ENCODE peak calls at places on chromosomes 3 and 15, in eight cellular contexts. One of them, this sample, is unnamed.
A peak's percentile ranks its signal among the peaks of the same experiment; 100 is the strongest.

GRCh38 chr3:64792458-64792857 is 104.7 kb upstream of the ADAMTS9 start:
- ATAC-seq in HCT116: no peak
- ATAC-seq in GM12878: no peak
- ATAC-seq in HepG2: no peak
- ATAC-seq in Panc1: no peak
- ATAC-seq in K562: no peak
- ATAC-seq in upper lobe of left lung: no peak
- ATAC-seq in GM23338: no peak
- ATAC-seq in this sample: no peak

GRCh38 chr3:111260878-111261277 is 189.3 kb downstream of the NECTIN3 start:
- ATAC-seq in HCT116: no peak
- ATAC-seq in GM12878: no peak
- ATAC-seq in HepG2: no peak
- ATAC-seq in Panc1: no peak
- ATAC-seq in K562: no peak
- ATAC-seq in upper lobe of left lung: no peak
- ATAC-seq in GM23338: no peak
- ATAC-seq in this sample: no peak

GRCh38 chr3:22996926-22997600 is 206.1 kb upstream of the UBE2E2 start:
- ATAC-seq in HCT116: no peak
- ATAC-seq in GM12878: no peak
- ATAC-seq in HepG2: no peak
- ATAC-seq in Panc1: no peak
- ATAC-seq in K562: no peak
- ATAC-seq in upper lobe of left lung: no peak
- ATAC-seq in GM23338: no peak
- ATAC-seq in this sample: no peak

GRCh38 chr3:11583638-11584046 is 60.1 kb downstream of the VGLL4 start:
- ATAC-seq in HCT116: no peak
- ATAC-seq in GM12878: no peak
- ATAC-seq in HepG2: no peak
- ATAC-seq in Panc1: no peak
- ATAC-seq in K562: no peak
- ATAC-seq in upper lobe of left lung: no peak
- ATAC-seq in GM23338: no peak
- ATAC-seq in this sample: no peak

GRCh38 chr15:76169013-76169412 is 109.2 kb downstream of the TMEM266 start:
- ATAC-seq in HCT116: peak; percentile 97
- ATAC-seq in GM12878: peak; percentile 87
- ATAC-seq in HepG2: peak; percentile 61
- ATAC-seq in Panc1: peak; percentile 74
- ATAC-seq in K562: peak; percentile 96
- ATAC-seq in upper lobe of left lung: no peak
- ATAC-seq in GM23338: peak; percentile 94
- ATAC-seq in this sample: no peak

GRCh38 chr15:90201944-90202375 is 830 bp downstream of the SEMA4B start:
- ATAC-seq in HCT116: peak; percentile 33
- ATAC-seq in GM12878: peak; percentile 11
- ATAC-seq in HepG2: peak; percentile 56
- ATAC-seq in Panc1: peak; percentile 20
- ATAC-seq in K562: no peak
- ATAC-seq in upper lobe of left lung: no peak
- ATAC-seq in GM23338: peak; percentile 38
- ATAC-seq in this sample: no peak

GRCh38 chr3:176078916-176079315 is 1118.4 kb downstream of the TBL1XR1 start:
- ATAC-seq in HCT116: no peak
- ATAC-seq in GM12878: no peak
- ATAC-seq in HepG2: no peak
- ATAC-seq in Panc1: no peak
- ATAC-seq in K562: no peak
- ATAC-seq in upper lobe of left lung: no peak
- ATAC-seq in GM23338: no peak
- ATAC-seq in this sample: no peak

GRCh38 chr3:187150599-187150998 is 11.3 kb upstream of the RPL39L start:
- ATAC-seq in HCT116: peak; percentile 63
- ATAC-seq in GM12878: peak; percentile 82
- ATAC-seq in HepG2: peak; percentile 71
- ATAC-seq in Panc1: no peak
- ATAC-seq in K562: peak; percentile 78
- ATAC-seq in upper lobe of left lung: no peak
- ATAC-seq in GM23338: peak; percentile 44
- ATAC-seq in this sample: no peak

GRCh38 chr3:15291589-15292541 is 40.5 kb downstream of the SH3BP5 start:
- ATAC-seq in HCT116: no peak
- ATAC-seq in GM12878: peak; percentile 95
- ATAC-seq in HepG2: no peak
- ATAC-seq in Panc1: no peak
- ATAC-seq in K562: peak; percentile 44
- ATAC-seq in upper lobe of left lung: peak; percentile 41
- ATAC-seq in GM23338: no peak
- ATAC-seq in this sample: no peak
- TF ChIP-seq POLR2AphosphoS5 in HCT116: no peak
- TF ChIP-seq POLR2AphosphoS5 in GM12878: no peak
- TF ChIP-seq POLR2AphosphoS5 in HepG2: no peak
- TF ChIP-seq POLR2AphosphoS5 in Panc1: no peak
- TF ChIP-seq POLR2AphosphoS5 in K562: no peak
- TF ChIP-seq POLR2AphosphoS5 in upper lobe of left lung: peak; percentile 90
- TF ChIP-seq POLR2AphosphoS5 in GM23338: no peak
- TF ChIP-seq POLR2AphosphoS5 in this sample: no peak

GRCh38 chr3:86937306-86937791 is 53.6 kb downstream of the VGLL3 start:
- ATAC-seq in HCT116: no peak
- ATAC-seq in GM12878: no peak
- ATAC-seq in HepG2: no peak
- ATAC-seq in Panc1: no peak
- ATAC-seq in K562: no peak
- ATAC-seq in upper lobe of left lung: peak; percentile 59
- ATAC-seq in GM23338: no peak
- ATAC-seq in this sample: peak; percentile 86
- H3K27ac ChIP-seq in HCT116: no peak overlapping the region
- H3K27ac ChIP-seq in GM12878: no peak overlapping the region
- H3K27ac ChIP-seq in HepG2: no peak overlapping the region
- H3K27ac ChIP-seq in Panc1: no peak overlapping the region
- H3K27ac ChIP-seq in K562: no peak overlapping the region
- H3K27ac ChIP-seq in upper lobe of left lung: no peak overlapping the region
- H3K27ac ChIP-seq in GM23338: no peak overlapping the region
- H3K27ac ChIP-seq in this sample: no peak overlapping the region

GRCh38 chr15:67840747-67841634 is 1.1 kb upstream of the RNU6-1 start:
- ATAC-seq in HCT116: no peak
- ATAC-seq in GM12878: peak; percentile 51
- ATAC-seq in HepG2: peak; percentile 40
- ATAC-seq in Panc1: no peak
- ATAC-seq in K562: peak; percentile 35
- ATAC-seq in upper lobe of left lung: no peak
- ATAC-seq in GM23338: peak; percentile 1
- ATAC-seq in this sample: peak; percentile 10

GRCh38 chr15:67839358-67839928 is 402 bp downstream of the RNU6-1 start:
- ATAC-seq in HCT116: peak; percentile 59
- ATAC-seq in GM12878: peak; percentile 30
- ATAC-seq in HepG2: no peak
- ATAC-seq in Panc1: peak; percentile 44
- ATAC-seq in K562: peak; percentile 60
- ATAC-seq in upper lobe of left lung: no peak
- ATAC-seq in GM23338: peak; percentile 7
- ATAC-seq in this sample: no peak

GRCh38 chr15:67838789-67839332 is 984 bp downstream of the RNU6-1 start:
- ATAC-seq in HCT116: no peak
- ATAC-seq in GM12878: no peak
- ATAC-seq in HepG2: peak; percentile 63
- ATAC-seq in Panc1: peak; percentile 50
- ATAC-seq in K562: no peak
- ATAC-seq in upper lobe of left lung: peak; percentile 74
- ATAC-seq in GM23338: peak; percentile 54
- ATAC-seq in this sample: peak; percentile 18

GRCh38 chr15:67843092-67843501 is 3.3 kb upstream of the RNU6-1 start:
- ATAC-seq in HCT116: no peak
- ATAC-seq in GM12878: no peak
- ATAC-seq in HepG2: peak; percentile 69
- ATAC-seq in Panc1: no peak
- ATAC-seq in K562: no peak
- ATAC-seq in upper lobe of left lung: no peak
- ATAC-seq in GM23338: peak; percentile 3
- ATAC-seq in this sample: no peak

DNA sequence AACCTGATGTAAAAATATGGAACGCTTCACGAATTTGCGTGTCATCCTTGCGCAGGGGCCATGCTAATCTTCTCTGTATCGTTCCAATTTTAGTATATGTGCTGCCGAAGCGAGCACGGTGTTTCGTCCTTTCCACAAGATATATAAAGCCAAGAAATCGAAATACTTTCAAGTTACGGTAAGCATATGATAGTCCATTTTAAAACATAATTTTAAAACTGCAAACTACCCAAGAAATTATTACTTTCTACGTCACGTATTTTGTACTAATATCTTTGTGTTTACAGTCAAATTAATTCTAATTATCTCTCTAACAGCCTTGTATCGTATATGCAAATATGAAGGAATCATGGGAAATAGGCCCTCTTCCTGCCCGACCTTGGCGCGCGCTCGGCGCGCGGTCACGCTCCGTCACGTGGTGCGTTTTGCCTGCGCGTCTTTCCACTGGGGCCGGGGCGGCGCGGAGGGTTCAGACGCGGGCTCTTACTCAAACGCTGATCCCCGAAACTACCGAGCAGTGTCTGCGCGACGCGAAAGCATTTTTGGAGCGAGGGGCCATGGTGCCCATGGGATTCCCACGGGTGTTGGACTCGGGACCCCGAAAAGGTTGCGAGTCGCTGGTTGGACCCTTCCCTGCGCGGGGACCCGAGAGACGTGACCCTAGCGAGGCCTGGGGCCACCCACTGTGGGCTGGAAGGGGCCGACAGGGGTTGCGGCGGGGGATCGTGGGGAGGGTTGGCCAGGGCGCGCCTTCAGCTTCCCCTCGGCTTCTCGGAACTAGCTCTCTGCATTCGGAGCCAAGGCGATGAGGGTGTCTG is at the start of gene RNU6-1:
- ATAC-seq in HCT116: peak; percentile 91
- ATAC-seq in GM12878: peak; percentile 86
- ATAC-seq in HepG2: peak; percentile 26
- ATAC-seq in Panc1: peak; percentile 84
- ATAC-seq in K562: peak; percentile 87
- ATAC-seq in upper lobe of left lung: peak; percentile 93
- ATAC-seq in GM23338: peak; percentile 28
- ATAC-seq in this sample: peak; percentile 94
- TF ChIP-seq POLR2AphosphoS5 in HCT116: peak; percentile 87
- TF ChIP-seq POLR2AphosphoS5 in GM12878: peak; percentile 89
- TF ChIP-seq POLR2AphosphoS5 in HepG2: peak; percentile 85
- TF ChIP-seq POLR2AphosphoS5 in Panc1: peak; percentile 86
- TF ChIP-seq POLR2AphosphoS5 in K562: peak; percentile 84
- TF ChIP-seq POLR2AphosphoS5 in upper lobe of left lung: peak; percentile 83
- TF ChIP-seq POLR2AphosphoS5 in GM23338: peak; percentile 89
- TF ChIP-seq POLR2AphosphoS5 in this sample: peak; percentile 84

GRCh38 chr3:112395166-112395894 is 62.4 kb downstream of the CD200 start:
- ATAC-seq in HCT116: no peak
- ATAC-seq in GM12878: no peak
- ATAC-seq in HepG2: no peak
- ATAC-seq in Panc1: no peak
- ATAC-seq in K562: no peak
- ATAC-seq in upper lobe of left lung: no peak
- ATAC-seq in GM23338: no peak
- ATAC-seq in this sample: no peak

GRCh38 chr3:112394008-112394616 is 61.2 kb downstream of the CD200 start:
- ATAC-seq in HCT116: no peak
- ATAC-seq in GM12878: no peak
- ATAC-seq in HepG2: no peak
- ATAC-seq in Panc1: no peak
- ATAC-seq in K562: no peak
- ATAC-seq in upper lobe of left lung: no peak
- ATAC-seq in GM23338: no peak
- ATAC-seq in this sample: peak; percentile 77

GRCh38 chr3:112392393-112393359 is 59.7 kb downstream of the CD200 start:
- ATAC-seq in HCT116: no peak
- ATAC-seq in GM12878: no peak
- ATAC-seq in HepG2: no peak
- ATAC-seq in Panc1: no peak
- ATAC-seq in K562: no peak
- ATAC-seq in upper lobe of left lung: no peak
- ATAC-seq in GM23338: no peak
- ATAC-seq in this sample: no peak

GRCh38 chr3:112391648-112392047 is 58.7 kb downstream of the CD200 start:
- ATAC-seq in HCT116: peak; percentile 61
- ATAC-seq in GM12878: no peak
- ATAC-seq in HepG2: no peak
- ATAC-seq in Panc1: peak; percentile 42
- ATAC-seq in K562: no peak
- ATAC-seq in upper lobe of left lung: peak; percentile 15
- ATAC-seq in GM23338: peak; percentile 13
- ATAC-seq in this sample: no peak

DNA sequence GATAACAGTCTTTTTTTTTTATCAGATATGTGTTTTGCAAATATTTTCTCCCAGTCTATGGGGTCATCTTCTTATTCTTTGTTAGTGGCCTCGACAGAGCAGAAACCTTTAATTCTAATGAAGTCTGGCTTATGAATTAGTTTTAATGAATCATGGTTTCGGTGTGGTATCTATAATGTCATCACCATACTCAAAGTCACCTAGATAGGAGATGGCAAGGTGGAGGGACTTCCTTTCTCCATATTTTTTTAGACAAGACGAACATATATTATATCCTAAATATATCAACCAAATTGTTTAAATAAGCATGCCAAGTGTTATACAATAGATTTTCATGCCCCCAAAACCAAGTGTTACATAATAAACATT is 60.4 kb downstream of the CD200 start:
- ATAC-seq in HCT116: no peak
- ATAC-seq in GM12878: no peak
- ATAC-seq in HepG2: no peak
- ATAC-seq in Panc1: no peak
- ATAC-seq in K562: no peak
- ATAC-seq in upper lobe of left lung: no peak
- ATAC-seq in GM23338: no peak
- ATAC-seq in this sample: no peak
- H3K27ac ChIP-seq in HCT116: no peak overlapping the region
- H3K27ac ChIP-seq in GM12878: no peak overlapping the region
- H3K27ac ChIP-seq in HepG2: no peak overlapping the region
- H3K27ac ChIP-seq in Panc1: no peak overlapping the region
- H3K27ac ChIP-seq in K562: no peak overlapping the region
- H3K27ac ChIP-seq in upper lobe of left lung: no peak overlapping the region
- H3K27ac ChIP-seq in GM23338: no peak overlapping the region
- H3K27ac ChIP-seq in this sample: peak overlapping the region; percentile 84

GRCh38 chr3:51683566-51683965 is 12.5 kb downstream of the TEX264 start:
- ATAC-seq in HCT116: no peak
- ATAC-seq in GM12878: no peak
- ATAC-seq in HepG2: no peak
- ATAC-seq in Panc1: no peak
- ATAC-seq in K562: no peak
- ATAC-seq in upper lobe of left lung: no peak
- ATAC-seq in GM23338: no peak
- ATAC-seq in this sample: no peak

GRCh38 chr3:51680663-51681230 is 9.7 kb downstream of the TEX264 start:
- ATAC-seq in HCT116: no peak
- ATAC-seq in GM12878: no peak
- ATAC-seq in HepG2: no peak
- ATAC-seq in Panc1: no peak
- ATAC-seq in K562: no peak
- ATAC-seq in upper lobe of left lung: no peak
- ATAC-seq in GM23338: no peak
- ATAC-seq in this sample: no peak

GRCh38 chr3:51682526-51682925 is 11.5 kb downstream of the TEX264 start:
- ATAC-seq in HCT116: no peak
- ATAC-seq in GM12878: no peak
- ATAC-seq in HepG2: no peak
- ATAC-seq in Panc1: no peak
- ATAC-seq in K562: no peak
- ATAC-seq in upper lobe of left lung: no peak
- ATAC-seq in GM23338: no peak
- ATAC-seq in this sample: no peak

GRCh38 chr3:51681453-51681852 is 10.4 kb downstream of the TEX264 start:
- ATAC-seq in HCT116: peak; percentile 33
- ATAC-seq in GM12878: peak; percentile 51
- ATAC-seq in HepG2: peak; percentile 24
- ATAC-seq in Panc1: no peak
- ATAC-seq in K562: no peak
- ATAC-seq in upper lobe of left lung: peak; percentile 4
- ATAC-seq in GM23338: no peak
- ATAC-seq in this sample: no peak

GRCh38 chr3:51682079-51682478 is 11.0 kb downstream of the TEX264 start:
- ATAC-seq in HCT116: peak; percentile 97
- ATAC-seq in GM12878: peak; percentile 89
- ATAC-seq in HepG2: peak; percentile 93
- ATAC-seq in Panc1: peak; percentile 92
- ATAC-seq in K562: peak; percentile 99
- ATAC-seq in upper lobe of left lung: peak; percentile 70
- ATAC-seq in GM23338: peak; percentile 91
- ATAC-seq in this sample: peak; percentile 52
- TF ChIP-seq POLR2AphosphoS5 in HCT116: no peak
- TF ChIP-seq POLR2AphosphoS5 in GM12878: no peak
- TF ChIP-seq POLR2AphosphoS5 in HepG2: no peak
- TF ChIP-seq POLR2AphosphoS5 in Panc1: no peak
- TF ChIP-seq POLR2AphosphoS5 in K562: peak; percentile 60
- TF ChIP-seq POLR2AphosphoS5 in upper lobe of left lung: peak; percentile 19
- TF ChIP-seq POLR2AphosphoS5 in GM23338: no peak
- TF ChIP-seq POLR2AphosphoS5 in this sample: peak; percentile 32

This sample was measured in gastroesophageal sphincter.